ENCODE peak calls at places on chromosomes 5 and 9, in six cellular contexts. One of them, this sample, is unnamed.

GRCh38 chr5:158017433-158017832 is 158.5 kb upstream of the CLINT1 start:
- DNase-seq in NB4: no peak
- DNase-seq in endothelial cell: no peak
- DNase-seq in heart right ventricle: no peak
- DNase-seq in adrenal gland: no peak
- DNase-seq in ascending aorta: no peak
- DNase-seq in this sample: no peak

GRCh38 chr9:87604886-87605588 is 107.4 kb downstream of the DAPK1 start:
- DNase-seq in NB4: peak; percentile 18
- DNase-seq in endothelial cell: no peak
- DNase-seq in heart right ventricle: no peak
- DNase-seq in adrenal gland: no peak
- DNase-seq in ascending aorta: no peak
- DNase-seq in this sample: no peak

GRCh38 chr5:141506381-141507155 is 17.7 kb downstream of the PCDHGC5 start:
- DNase-seq in NB4: no peak
- DNase-seq in endothelial cell: no peak
- DNase-seq in heart right ventricle: no peak
- DNase-seq in adrenal gland: no peak
- DNase-seq in ascending aorta: no peak
- DNase-seq in this sample: no peak

GRCh38 chr9:106420511-106420944 is 442.4 kb upstream of the ZNF462 start:
- DNase-seq in NB4: peak; percentile 66
- DNase-seq in endothelial cell: no peak
- DNase-seq in heart right ventricle: no peak
- DNase-seq in adrenal gland: no peak
- DNase-seq in ascending aorta: no peak
- DNase-seq in this sample: no peak

GRCh38 chr5:180599590-180599914 is 8.3 kb upstream of the SCGB3A1 start:
- DNase-seq in NB4: no peak
- DNase-seq in endothelial cell: no peak
- DNase-seq in heart right ventricle: no peak
- DNase-seq in adrenal gland: no peak
- DNase-seq in ascending aorta: peak; percentile 38
- DNase-seq in this sample: no peak

GRCh38 chr5:3600106-3600997 is 4.7 kb downstream of the IRX1 start:
- DNase-seq in NB4: no peak
- DNase-seq in endothelial cell: peak; percentile 43
- DNase-seq in heart right ventricle: no peak
- DNase-seq in adrenal gland: no peak
- DNase-seq in ascending aorta: no peak
- DNase-seq in this sample: no peak

GRCh38 chr5:88727705-88728313 is 155.2 kb downstream of the MEF2C start:
- DNase-seq in NB4: peak; percentile 14
- DNase-seq in endothelial cell: no peak
- DNase-seq in heart right ventricle: no peak
- DNase-seq in adrenal gland: no peak
- DNase-seq in ascending aorta: no peak
- DNase-seq in this sample: no peak

GRCh38 chr5:174045470-174046025 is at the start of gene NSG2:
- DNase-seq in NB4: peak; percentile 91
- DNase-seq in endothelial cell: peak; percentile 93
- DNase-seq in heart right ventricle: peak; percentile 79
- DNase-seq in adrenal gland: peak; percentile 87
- DNase-seq in ascending aorta: no peak
- DNase-seq in this sample: peak; percentile 66

GRCh38 chr5:65356274-65356673 is 125.4 kb downstream of the ADAMTS6 start:
- DNase-seq in NB4: no peak
- DNase-seq in endothelial cell: no peak
- DNase-seq in heart right ventricle: no peak
- DNase-seq in adrenal gland: no peak
- DNase-seq in ascending aorta: no peak
- DNase-seq in this sample: no peak

GRCh38 chr9:24342457-24342856 is 203.2 kb downstream of the IZUMO3 start:
- DNase-seq in NB4: no peak
- DNase-seq in endothelial cell: no peak
- DNase-seq in heart right ventricle: no peak
- DNase-seq in adrenal gland: no peak
- DNase-seq in ascending aorta: no peak
- DNase-seq in this sample: no peak
- TF ChIP-seq CTCF in NB4: no peak
- TF ChIP-seq CTCF in endothelial cell: no peak
- TF ChIP-seq CTCF in heart right ventricle: no peak
- TF ChIP-seq CTCF in adrenal gland: no peak
- TF ChIP-seq CTCF in ascending aorta: no peak
- TF ChIP-seq CTCF in this sample: no peak

GRCh38 chr9:37946971-37947370 is 43.0 kb upstream of the SLC25A51 start:
- DNase-seq in NB4: no peak
- DNase-seq in endothelial cell: no peak
- DNase-seq in heart right ventricle: no peak
- DNase-seq in adrenal gland: no peak
- DNase-seq in ascending aorta: no peak
- DNase-seq in this sample: no peak

GRCh38 chr9:37943329-37944265 is 39.7 kb upstream of the SLC25A51 start:
- DNase-seq in NB4: no peak
- DNase-seq in endothelial cell: no peak
- DNase-seq in heart right ventricle: peak; percentile 31
- DNase-seq in adrenal gland: no peak
- DNase-seq in ascending aorta: peak; percentile 85
- DNase-seq in this sample: no peak

GRCh38 chr9:37944266-37944650 is 40.3 kb upstream of the SLC25A51 start:
- DNase-seq in NB4: no peak
- DNase-seq in endothelial cell: no peak
- DNase-seq in heart right ventricle: no peak
- DNase-seq in adrenal gland: no peak
- DNase-seq in ascending aorta: no peak
- DNase-seq in this sample: no peak

GRCh38 chr9:37946041-37946440 is 42.1 kb upstream of the SLC25A51 start:
- DNase-seq in NB4: no peak
- DNase-seq in endothelial cell: no peak
- DNase-seq in heart right ventricle: no peak
- DNase-seq in adrenal gland: no peak
- DNase-seq in ascending aorta: no peak
- DNase-seq in this sample: no peak

DNA sequence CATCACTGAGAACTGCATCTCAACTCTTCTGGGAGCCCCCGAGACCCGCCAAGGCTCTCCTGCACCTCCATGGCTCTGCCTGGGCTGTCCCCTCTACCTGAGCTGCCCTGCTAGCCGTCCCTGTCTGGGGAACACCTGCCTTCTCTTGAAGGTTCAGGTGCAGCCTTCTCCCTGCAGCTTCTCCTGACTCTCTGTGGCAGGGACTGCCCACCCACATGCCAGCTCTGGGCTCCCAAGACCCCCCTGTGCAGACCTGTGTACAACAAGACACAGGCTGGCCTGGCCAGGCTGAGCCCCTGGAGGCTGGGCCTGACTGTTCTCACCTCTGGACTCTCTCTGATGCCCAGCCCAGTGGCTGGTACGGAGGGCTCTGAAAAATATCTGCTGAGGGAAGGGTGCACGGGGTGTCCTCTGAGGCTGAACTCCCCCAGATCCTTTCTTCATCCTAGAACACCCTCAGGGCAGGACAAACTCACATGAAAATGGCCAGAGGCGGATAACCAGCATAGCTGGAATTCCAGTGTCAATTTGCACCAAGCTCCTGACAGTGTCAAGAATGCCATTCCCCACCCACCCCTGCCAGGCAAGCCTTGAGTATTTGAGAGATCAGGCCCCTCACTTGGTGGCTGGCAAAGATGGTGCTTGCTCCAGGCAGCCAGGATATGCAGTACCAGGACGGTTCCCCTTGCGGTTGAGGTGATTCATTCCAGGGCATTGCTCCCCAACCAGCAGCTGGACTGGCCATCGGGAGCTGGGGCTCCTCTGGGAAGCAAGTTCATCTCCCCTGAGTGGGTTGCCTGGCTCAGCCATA is 40.9 kb upstream of the SLC25A51 start:
- DNase-seq in NB4: no peak
- DNase-seq in endothelial cell: no peak
- DNase-seq in heart right ventricle: no peak
- DNase-seq in adrenal gland: no peak
- DNase-seq in ascending aorta: no peak
- DNase-seq in this sample: no peak
- TF ChIP-seq CTCF in NB4: no peak
- TF ChIP-seq CTCF in endothelial cell: no peak
- TF ChIP-seq CTCF in heart right ventricle: no peak
- TF ChIP-seq CTCF in adrenal gland: no peak
- TF ChIP-seq CTCF in ascending aorta: no peak
- TF ChIP-seq CTCF in this sample: no peak

GRCh38 chr9:112705773-112706427 is 12.0 kb downstream of the INIP start:
- DNase-seq in NB4: peak; percentile 23
- DNase-seq in endothelial cell: peak; percentile 19
- DNase-seq in heart right ventricle: no peak
- DNase-seq in adrenal gland: peak; percentile 53
- DNase-seq in ascending aorta: no peak
- DNase-seq in this sample: no peak
- TF ChIP-seq CTCF in NB4: no peak
- TF ChIP-seq CTCF in endothelial cell: peak; percentile 14
- TF ChIP-seq CTCF in heart right ventricle: peak; percentile 46
- TF ChIP-seq CTCF in adrenal gland: peak; percentile 66
- TF ChIP-seq CTCF in ascending aorta: no peak
- TF ChIP-seq CTCF in this sample: no peak

GRCh38 chr5:148163345-148163744 is 5.0 kb upstream of the SPINK14 start:
- DNase-seq in NB4: no peak
- DNase-seq in endothelial cell: no peak
- DNase-seq in heart right ventricle: no peak
- DNase-seq in adrenal gland: no peak
- DNase-seq in ascending aorta: no peak
- DNase-seq in this sample: no peak
- TF ChIP-seq CTCF in NB4: no peak
- TF ChIP-seq CTCF in endothelial cell: no peak
- TF ChIP-seq CTCF in heart right ventricle: no peak
- TF ChIP-seq CTCF in adrenal gland: no peak
- TF ChIP-seq CTCF in ascending aorta: no peak
- TF ChIP-seq CTCF in this sample: no peak

DNA sequence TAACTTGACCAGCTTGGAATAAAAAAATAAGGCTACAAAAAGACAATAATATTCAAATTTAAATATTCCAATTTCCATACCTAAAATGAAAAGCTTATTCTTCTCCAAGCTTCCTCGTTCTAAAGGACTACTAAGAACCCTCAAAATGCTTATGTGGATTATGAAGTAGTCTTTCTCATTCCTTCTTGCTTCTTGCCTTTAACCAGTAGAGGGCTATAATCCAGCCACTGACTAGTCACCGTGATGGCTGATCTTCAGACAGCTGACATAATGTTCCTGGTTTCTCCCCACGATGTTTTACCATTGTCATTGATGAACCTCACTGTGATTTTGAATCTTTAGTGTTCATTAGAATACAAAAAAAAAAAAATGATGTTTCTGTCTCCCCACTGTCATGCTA is 515.3 kb downstream of the TLE1 start:
- DNase-seq in NB4: no peak
- DNase-seq in endothelial cell: no peak
- DNase-seq in heart right ventricle: no peak
- DNase-seq in adrenal gland: no peak
- DNase-seq in ascending aorta: no peak
- DNase-seq in this sample: no peak
- TF ChIP-seq CTCF in NB4: no peak
- TF ChIP-seq CTCF in endothelial cell: no peak
- TF ChIP-seq CTCF in heart right ventricle: no peak
- TF ChIP-seq CTCF in adrenal gland: no peak
- TF ChIP-seq CTCF in ascending aorta: no peak
- TF ChIP-seq CTCF in this sample: no peak

DNA sequence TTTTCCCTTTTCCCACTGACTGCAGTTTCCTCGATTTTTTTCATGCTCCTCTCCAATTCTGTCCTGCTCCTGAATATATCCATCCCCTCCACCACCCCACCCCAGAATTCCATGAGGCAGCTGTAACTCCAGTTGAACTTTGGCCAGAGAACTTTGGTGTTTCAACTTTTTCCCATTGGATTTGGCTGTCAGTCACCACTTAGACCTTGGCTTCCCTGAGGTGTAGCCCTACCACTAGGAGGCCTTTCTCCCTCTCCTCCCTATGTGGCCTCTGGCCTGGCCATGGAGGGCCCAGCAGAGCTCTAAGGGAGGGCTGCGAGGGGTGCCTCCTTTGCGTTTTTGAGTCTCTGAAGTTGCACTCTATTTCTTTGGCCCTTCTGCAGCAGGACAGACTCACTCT is 261.3 kb downstream of the PIK3R1 start:
- DNase-seq in NB4: no peak
- DNase-seq in endothelial cell: no peak
- DNase-seq in heart right ventricle: no peak
- DNase-seq in adrenal gland: no peak
- DNase-seq in ascending aorta: no peak
- DNase-seq in this sample: no peak
- TF ChIP-seq CTCF in NB4: no peak
- TF ChIP-seq CTCF in endothelial cell: peak; percentile 23
- TF ChIP-seq CTCF in heart right ventricle: no peak
- TF ChIP-seq CTCF in adrenal gland: no peak
- TF ChIP-seq CTCF in ascending aorta: no peak
- TF ChIP-seq CTCF in this sample: no peak

GRCh38 chr5:59346514-59346913 is 547.0 kb downstream of the PDE4D start:
- DNase-seq in NB4: no peak
- DNase-seq in endothelial cell: no peak
- DNase-seq in heart right ventricle: no peak
- DNase-seq in adrenal gland: no peak
- DNase-seq in ascending aorta: no peak
- DNase-seq in this sample: no peak

GRCh38 chr5:59351076-59351794 is 542.3 kb downstream of the PDE4D start:
- DNase-seq in NB4: no peak
- DNase-seq in endothelial cell: no peak
- DNase-seq in heart right ventricle: no peak
- DNase-seq in adrenal gland: no peak
- DNase-seq in ascending aorta: no peak
- DNase-seq in this sample: no peak

GRCh38 chr5:59346987-59347386 is 546.5 kb downstream of the PDE4D start:
- DNase-seq in NB4: no peak
- DNase-seq in endothelial cell: no peak
- DNase-seq in heart right ventricle: no peak
- DNase-seq in adrenal gland: no peak
- DNase-seq in ascending aorta: no peak
- DNase-seq in this sample: no peak

DNA sequence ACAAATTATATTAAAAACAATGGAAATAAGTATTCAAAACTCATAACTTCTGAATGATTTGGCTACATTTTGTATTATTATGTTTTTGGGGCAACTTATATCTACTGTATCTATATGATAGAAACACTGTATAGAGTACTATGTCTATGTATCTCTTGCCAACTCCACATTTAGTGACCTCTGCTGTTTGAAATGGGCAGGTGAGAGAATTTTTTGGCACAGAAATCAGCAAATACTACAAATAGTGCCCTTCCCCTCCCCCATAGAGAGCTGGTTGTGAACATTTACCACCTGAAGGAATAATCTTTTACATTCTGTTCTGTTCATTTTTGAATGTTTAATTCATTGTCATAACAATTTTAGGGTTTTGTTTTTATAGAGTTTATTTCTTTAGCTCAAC is 545.3 kb downstream of the PDE4D start:
- DNase-seq in NB4: no peak
- DNase-seq in endothelial cell: no peak
- DNase-seq in heart right ventricle: no peak
- DNase-seq in adrenal gland: no peak
- DNase-seq in ascending aorta: no peak
- DNase-seq in this sample: no peak
- TF ChIP-seq CTCF in NB4: no peak
- TF ChIP-seq CTCF in endothelial cell: no peak
- TF ChIP-seq CTCF in heart right ventricle: no peak
- TF ChIP-seq CTCF in adrenal gland: no peak
- TF ChIP-seq CTCF in ascending aorta: no peak
- TF ChIP-seq CTCF in this sample: peak; percentile 27